ENCODE peak calls at places on chromosome 9, in five cellular contexts. D is T-helper 9 cell; U is naive thymus-derived CD4-positive, alpha-beta T cell; M is activated CD4-positive, alpha-beta T cell treated with anti-CD3 and anti-CD28 coated beads, Interleukin-2, amount 50 U/mL, for 48 hours; Z is sigmoid colon. W is an unnamed sample.

GRCh38 chr9:23598994-23599393 is 227.0 kb downstream of the ELAVL2 start:
- DNase-seq in M (no peak), D (no peak), Z (no peak), U (no peak), W (no peak)

GRCh38 chr9:69307446-69308216 is 17.4 kb upstream of the ENTREP1 start:
- DNase-seq in U (no peak), D (no peak), M (no peak), Z (no peak), W (no peak)

GRCh38 chr9:99166149-99166548 is 55.6 kb downstream of the ALG2 start:
- DNase-seq in U (no peak), Z (no peak), D (no peak), M (no peak), W (no peak)

GRCh38 chr9:98575379-98576346 is 133.1 kb downstream of the GABBR2 start:
- DNase-seq in D (no peak), M (peak), Z (no peak), U (no peak), W (no peak)

GRCh38 chr9:135533093-135533492 is 11.9 kb downstream of the LCN1 start:
- DNase-seq in Z (peak), D (no peak), U (no peak), M (no peak), W (no peak)

GRCh38 chr9:32928912-32929311 is 72.5 kb downstream of the APTX start:
- DNase-seq in M (no peak), U (no peak), Z (no peak), D (no peak), W (no peak)

GRCh38 chr9:68678430-68678829 is 26.6 kb upstream of the PIP5K1B start:
- DNase-seq in M (no peak), Z (no peak), D (no peak), U (no peak), W (peak)

GRCh38 chr9:72476100-72476499 is 45.3 kb upstream of the TMC1 start:
- DNase-seq in U (no peak), Z (no peak), D (no peak), M (no peak), W (no peak)

GRCh38 chr9:89885156-89885555 is 280.3 kb downstream of the GADD45G start:
- DNase-seq in D (no peak), Z (peak), U (no peak), M (no peak), W (no peak)

GRCh38 chr9:138078846-138079245 is 201.3 kb downstream of the CACNA1B start:
- DNase-seq in D (no peak), Z (no peak), U (no peak), M (no peak), W (no peak)

GRCh38 chr9:127112056-127112455 is 10.4 kb downstream of the ANGPTL2 start:
- DNase-seq in D (no peak), M (no peak), U (no peak), Z (no peak), W (no peak)

GRCh38 chr9:127290666-127291065 is 26.1 kb downstream of the GARNL3 start:
- DNase-seq in U (no peak), D (no peak), Z (no peak), M (no peak), W (no peak)

GRCh38 chr9:97895695-97896332 is 26.5 kb downstream of the TRMO start:
- DNase-seq in D (no peak), U (no peak), M (peak), Z (no peak), W (peak)

GRCh38 chr9:128933731-128934130 is 12.9 kb downstream of the PHYHD1 start:
- DNase-seq in D (no peak), Z (peak), U (no peak), M (no peak), W (no peak)

GRCh38 chr9:93671030-93671358 is 94.6 kb downstream of the PHF2 start:
- DNase-seq in M (no peak), D (no peak), U (no peak), Z (no peak), W (no peak)

GRCh38 chr9:125748511-125749099 is 1.4 kb downstream of the PBX3 start:
- DNase-seq in M (no peak), D (no peak), U (peak), Z (no peak), W (no peak)

GRCh38 chr9:117412841-117413240 is 2.0 kb downstream of the ASTN2 start:
- DNase-seq in D (no peak), Z (no peak), U (no peak), M (no peak), W (no peak)

GRCh38 chr9:109166171-109166770 is 778 bp downstream of the FRRS1L start:
- DNase-seq in Z (no peak), M (no peak), D (no peak), U (no peak), W (no peak)

GRCh38 chr9:18379073-18379811 is 94.7 kb upstream of the ADAMTSL1 start:
- DNase-seq in D (no peak), U (no peak), M (no peak), Z (no peak), W (no peak)

GRCh38 chr9:120408680-120409258 is 171.2 kb downstream of the CDK5RAP2 start:
- DNase-seq in Z (no peak), D (no peak), M (no peak), U (no peak), W (no peak)

GRCh38 chr9:134461436-134461982 is 135.3 kb downstream of the RXRA start:
- DNase-seq in Z (no peak), M (no peak), U (no peak), D (no peak), W (no peak)

GRCh38 chr9:18905883-18906649 is 126.9 kb downstream of the SAXO1 start:
- DNase-seq in Z (no peak), M (no peak), D (no peak), U (no peak), W (no peak)

GRCh38 chr9:69380811-69381210 is 55.8 kb downstream of the ENTREP1 start:
- DNase-seq in U (no peak), D (no peak), Z (no peak), M (no peak), W (no peak)

GRCh38 chr9:102497709-102498108 is 497.4 kb upstream of the CYLC2 start:
- DNase-seq in U (no peak), Z (no peak), M (no peak), D (no peak), W (no peak)

GRCh38 chr9:89481161-89481915 is 16.6 kb downstream of the SEMA4D start:
- DNase-seq in U (no peak), D (no peak), M (peak), Z (peak), W (no peak)

GRCh38 chr9:36407122-36407723 is 7.2 kb upstream of the RNF38 start:
- DNase-seq in D (peak), Z (peak), M (peak), U (peak), W (peak)

GRCh38 chr9:105355810-105356209 is 92.0 kb upstream of the FSD1L start:
- DNase-seq in U (peak), Z (no peak), M (no peak), D (no peak), W (no peak)

GRCh38 chr9:107784235-107784958 is 294.8 kb upstream of the KLF4 start:
- DNase-seq in M (no peak), D (no peak), U (no peak), Z (peak), W (no peak)

GRCh38 chr9:84478996-84479395 is 138.4 kb upstream of the SLC28A3 start:
- DNase-seq in M (no peak), D (no peak), U (no peak), Z (no peak), W (no peak)

GRCh38 chr9:84617415-84617814 is 52.1 kb upstream of the NTRK2 start:
- DNase-seq in Z (no peak), M (no peak), D (no peak), U (no peak), W (no peak)

GRCh38 chr9:959914-960313 is 16.5 kb upstream of the DMRT3 start:
- DNase-seq in U (no peak), Z (no peak), M (no peak), D (no peak), W (no peak)

GRCh38 chr9:7542648-7543165 is 256.9 kb downstream of the DMAC1 start:
- DNase-seq in U (no peak), Z (no peak), M (no peak), D (no peak), W (no peak)

GRCh38 chr9:131562032-131562959 is 17.0 kb downstream of the PRRT1B start:
- DNase-seq in Z (no peak), D (no peak), U (no peak), M (no peak), W (peak)

GRCh38 chr9:88197781-88198345 is 59.6 kb upstream of the SPATA31C2 start:
- DNase-seq in U (no peak), Z (no peak), M (no peak), D (no peak), W (no peak)

GRCh38 chr9:127680846-127681245 is 25.9 kb upstream of the CFAP157 start:
- DNase-seq in D (no peak), Z (no peak), U (no peak), M (no peak), W (no peak)

GRCh38 chr9:121786998-121787422 is 135.6 kb downstream of the DAB2IP start:
- DNase-seq in M (no peak), D (no peak), Z (no peak), U (no peak), W (no peak)

GRCh38 chr9:134220311-134220710 is 55.9 kb upstream of the RNU6ATAC start:
- DNase-seq in Z (peak), U (no peak), D (no peak), M (no peak), W (peak)

GRCh38 chr9:125428515-125429467 is 167.2 kb downstream of the GAPVD1 start:
- DNase-seq in M (no peak), Z (peak), U (no peak), D (no peak), W (no peak)

W was measured in HepG2.